ENCODE peak calls at places on chromosomes 2 and 18, in eight cellular contexts. I, H, X, G, F, B, A and O are unnamed samples.

GRCh38 chr2:18398833-18399232 is 161.6 kb downstream of the RDH14 start:
- DNase-seq in X (no peak), A (no peak), F (no peak), B (peak), I (no peak), G (no peak), H (no peak), O (no peak)

GRCh38 chr18:55504808-55505207 is 83.2 kb downstream of the TCF4 start:
- DNase-seq in B (no peak), F (no peak), A (no peak), H (no peak), X (no peak), I (no peak), G (no peak), O (no peak)

GRCh38 chr18:70666936-70667335 is 378.1 kb downstream of the SOCS6 start:
- DNase-seq in F (no peak), A (no peak), I (no peak), G (no peak), B (no peak), H (no peak), X (no peak), O (no peak)

GRCh38 chr18:51361130-51361860 is 163.8 kb upstream of the MEX3C start:
- DNase-seq in H (no peak), B (peak), A (no peak), I (no peak), F (no peak), G (no peak), X (no peak), O (no peak)

GRCh38 chr2:84458436-84459027 is 548 bp downstream of the SUCLG1 start:
- DNase-seq in X (no peak), F (no peak), G (no peak), H (no peak), B (no peak), A (no peak), I (no peak), O (no peak)

GRCh38 chr2:47181176-47181575 is 26.1 kb upstream of the STPG4 start:
- DNase-seq in I (no peak), B (no peak), F (no peak), G (no peak), H (no peak), X (no peak), A (no peak), O (no peak)

GRCh38 chr18:49127606-49128190 is 176.9 kb upstream of the SMAD7 start:
- DNase-seq in H (no peak), B (no peak), G (no peak), F (no peak), I (no peak), X (no peak), A (no peak), O (no peak)

GRCh38 chr2:53958443-53958842 is 12.3 kb downstream of the PSME4 start:
- DNase-seq in X (no peak), B (no peak), G (no peak), H (no peak), A (no peak), I (no peak), F (no peak), O (no peak)

GRCh38 chr18:42742474-42742873 is 373.0 kb downstream of the RIT2 start:
- DNase-seq in B (no peak), H (no peak), F (no peak), G (no peak), X (no peak), I (no peak), A (no peak), O (no peak)

GRCh38 chr2:240429872-240430491 is 5.5 kb upstream of the GPC1 start:
- DNase-seq in G (no peak), I (no peak), B (no peak), A (no peak), X (peak), F (no peak), H (no peak), O (peak)

GRCh38 chr2:32647180-32647651 is 19.4 kb downstream of the TTC27 start:
- DNase-seq in G (no peak), F (no peak), B (peak), A (peak), X (no peak), I (no peak), H (no peak), O (no peak)

GRCh38 chr2:26552641-26553040 is 74.7 kb upstream of the OTOF start:
- DNase-seq in F (no peak), I (no peak), X (no peak), A (no peak), B (no peak), G (no peak), H (no peak), O (peak)

GRCh38 chr2:44652701-44653100 is 288.8 kb upstream of the SIX3 start:
- DNase-seq in B (no peak), X (no peak), G (no peak), F (no peak), A (no peak), H (no peak), I (no peak), O (no peak)

GRCh38 chr2:190847504-190848201 is 33.0 kb upstream of the GLS start:
- DNase-seq in B (peak), F (no peak), X (no peak), G (no peak), A (peak), H (no peak), I (no peak), O (no peak)

GRCh38 chr2:206410714-206411113 is 32.6 kb upstream of the ADAM23 start:
- DNase-seq in G (no peak), F (no peak), I (no peak), A (no peak), H (no peak), X (no peak), B (no peak), O (no peak)

GRCh38 chr2:207505728-207506127 is 24.0 kb upstream of the CREB1 start:
- DNase-seq in X (no peak), G (no peak), A (peak), I (no peak), H (no peak), B (peak), F (no peak), O (no peak)

GRCh38 chr2:203354966-203355365 is 26.8 kb downstream of the ABI2 start:
- DNase-seq in H (no peak), X (no peak), I (no peak), B (no peak), A (no peak), G (no peak), F (no peak), O (no peak)

GRCh38 chr18:45876131-45876530 is 50.7 kb downstream of the SIGLEC15 start:
- DNase-seq in A (no peak), B (no peak), H (no peak), F (no peak), G (no peak), I (no peak), X (no peak), O (no peak)

GRCh38 chr2:148026573-148026972 is 5.7 kb downstream of the MBD5 start:
- DNase-seq in I (no peak), B (no peak), X (no peak), F (no peak), A (no peak), G (no peak), H (no peak), O (no peak)

GRCh38 chr2:120336749-120337148 is 9.2 kb upstream of the INHBB start:
- DNase-seq in B (no peak), F (no peak), H (no peak), X (no peak), I (no peak), A (no peak), G (no peak), O (no peak)

GRCh38 chr18:61738488-61738887 is 154.3 kb downstream of the RNF152 start:
- DNase-seq in A (peak), B (peak), H (no peak), G (no peak), F (no peak), X (no peak), I (no peak), O (no peak)

GRCh38 chr2:229401126-229401865 is 130.2 kb upstream of the PID1 start:
- DNase-seq in I (no peak), G (no peak), B (no peak), A (no peak), F (no peak), X (no peak), H (no peak), O (no peak)

GRCh38 chr2:239833728-239834109 is 191.4 kb downstream of the NDUFA10 start:
- DNase-seq in B (no peak), H (peak), X (peak), A (no peak), I (no peak), G (no peak), F (no peak), O (peak)

GRCh38 chr2:218727502-218728165 is 17.0 kb downstream of the TTLL4 start:
- DNase-seq in H (no peak), I (no peak), F (no peak), X (no peak), G (no peak), A (no peak), B (peak), O (no peak)

GRCh38 chr2:192195548-192196418 is 1.1 kb upstream of the TMEFF2 start:
- DNase-seq in F (peak), X (no peak), I (peak), A (no peak), H (peak), G (peak), B (peak), O (peak)

GRCh38 chr2:28979041-28979440 is 2.1 kb upstream of the TOGARAM2 start:
- DNase-seq in X (no peak), G (no peak), B (no peak), F (no peak), I (peak), H (no peak), A (no peak), O (no peak)

GRCh38 chr2:119730598-119731278 is 29.0 kb upstream of the PTPN4 start:
- DNase-seq in A (no peak), B (no peak), G (no peak), H (no peak), F (no peak), X (no peak), I (no peak), O (no peak)

GRCh38 chr2:4938246-4938645 is 753.9 kb upstream of the SOX11 start:
- DNase-seq in X (no peak), H (no peak), I (no peak), G (no peak), A (no peak), B (no peak), F (no peak), O (no peak)

GRCh38 chr18:63365909-63366269 is 1.1 kb downstream of the KDSR start:
- DNase-seq in A (no peak), B (peak), X (no peak), I (peak), F (no peak), H (no peak), G (peak), O (no peak)

GRCh38 chr18:79625195-79625923 is 54.2 kb upstream of the CTDP1 start:
- DNase-seq in X (no peak), I (no peak), H (no peak), G (peak), F (no peak), A (no peak), B (no peak), O (peak)

GRCh38 chr18:35322486-35323258 is 21.5 kb downstream of the ZNF24 start:
- DNase-seq in B (no peak), A (peak), F (no peak), G (no peak), X (no peak), H (no peak), I (no peak), O (no peak)

GRCh38 chr2:198314559-198315153 is 510.3 kb downstream of the PLCL1 start:
- DNase-seq in I (no peak), A (peak), X (no peak), H (no peak), B (peak), F (no peak), G (no peak), O (no peak)

GRCh38 chr2:213995400-213996105 is 415.3 kb upstream of the VWC2L start:
- DNase-seq in F (no peak), I (no peak), B (peak), A (peak), G (no peak), H (no peak), X (no peak), O (no peak)

DNA sequence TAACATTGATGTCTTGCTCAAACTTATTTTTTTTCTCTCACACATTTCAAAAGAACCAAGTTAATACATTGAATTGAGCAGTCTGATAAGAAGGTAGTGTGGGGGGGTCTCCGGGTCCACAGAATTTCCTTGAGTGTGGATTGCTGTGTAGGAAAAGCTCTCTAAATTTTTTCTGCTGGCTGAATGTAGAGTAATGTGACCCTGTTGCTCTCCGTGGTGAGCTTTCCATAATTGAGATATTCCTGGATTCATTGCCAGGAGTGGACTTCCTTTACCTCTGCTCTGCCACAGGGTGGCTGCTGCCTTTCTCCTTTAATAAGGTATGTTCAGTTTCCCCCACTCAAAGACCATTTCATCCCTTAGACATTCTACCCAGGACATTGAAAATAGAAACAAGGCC is 50.9 kb downstream of the PKP4 start:
- DNase-seq in F (no peak), I (no peak), H (no peak), X (no peak), B (no peak), G (no peak), A (no peak), O (no peak)
- TF ChIP-seq CTCF in F (no peak), I (no peak), H (no peak), X (no peak), B (no peak), G (no peak), A (no peak), O (no peak)

DNA sequence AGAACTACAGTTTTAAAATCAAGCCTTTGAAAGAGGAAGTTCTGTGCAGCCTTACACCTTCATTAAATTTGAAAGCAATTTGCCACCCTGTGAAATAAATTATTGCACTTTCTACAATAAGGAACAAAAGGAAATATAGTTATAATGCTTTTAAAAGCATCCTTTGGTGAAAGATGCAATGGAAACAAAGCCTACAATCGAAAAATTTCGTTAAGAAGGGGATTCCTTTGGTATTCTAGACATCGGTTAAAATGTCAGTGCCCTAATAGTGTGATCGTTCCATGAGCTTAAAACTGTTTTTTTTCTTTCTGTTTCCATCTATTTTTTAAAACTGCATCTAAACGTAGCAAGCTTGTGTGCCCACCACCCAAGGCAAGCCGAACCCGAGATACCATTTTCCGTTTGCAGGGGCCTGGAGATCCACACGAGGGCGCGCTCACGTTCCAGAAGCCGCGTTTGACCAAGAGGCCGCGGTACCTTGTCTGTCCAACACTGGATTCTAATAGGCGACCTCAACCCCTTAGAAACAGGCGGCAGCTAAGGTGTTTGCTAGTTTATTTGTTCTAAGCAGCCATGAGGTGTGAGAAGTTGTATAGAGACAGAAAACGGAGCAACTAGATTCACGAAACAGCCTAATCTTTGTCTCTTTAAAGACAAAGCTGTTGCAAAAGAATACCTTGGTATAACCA is 4.0 kb downstream of the HOXD11 start:
- DNase-seq in H (no peak), G (no peak), I (peak), B (peak), X (no peak), A (no peak), F (no peak), O (no peak)
- TF ChIP-seq CTCF in H (peak), G (peak), I (peak), B (peak), X (peak), A (no peak), F (no peak), O (peak)

GRCh38 chr18:24801011-24801410 is 340.6 kb downstream of the HRH4 start:
- DNase-seq in H (no peak), F (no peak), A (no peak), X (no peak), B (no peak), I (no peak), G (no peak), O (no peak)

GRCh38 chr18:24802439-24802838 is 342.0 kb downstream of the HRH4 start:
- DNase-seq in B (no peak), I (no peak), F (no peak), A (no peak), X (no peak), G (no peak), H (no peak), O (no peak)

GRCh38 chr18:24799720-24800119 is 339.3 kb downstream of the HRH4 start:
- DNase-seq in B (no peak), F (no peak), X (no peak), H (no peak), G (no peak), A (no peak), I (no peak), O (no peak)

GRCh38 chr18:24797987-24798386 is 337.6 kb downstream of the HRH4 start:
- DNase-seq in G (no peak), F (no peak), B (no peak), A (no peak), X (no peak), H (no peak), I (no peak), O (no peak)

DNA sequence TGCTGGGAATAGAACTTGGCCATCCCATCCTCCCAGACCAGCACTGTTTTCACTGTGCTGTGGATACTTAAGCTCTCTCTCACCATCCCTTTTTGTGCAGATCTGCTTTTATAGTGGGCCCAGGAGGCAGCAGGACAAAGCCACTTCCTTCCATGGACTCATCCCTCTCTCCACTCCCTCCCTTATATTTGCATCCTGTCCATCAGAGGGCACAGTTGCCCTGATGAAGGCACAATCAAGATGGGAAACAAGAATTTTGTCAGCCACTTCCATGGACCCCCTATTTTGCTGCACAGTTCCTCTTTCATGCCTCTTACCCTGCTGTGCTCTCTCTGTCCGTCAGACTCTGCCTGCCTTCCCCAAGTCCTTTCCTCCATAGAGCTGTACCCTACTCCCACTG is 338.7 kb downstream of the HRH4 start:
- DNase-seq in X (no peak), B (no peak), I (no peak), G (no peak), H (no peak), F (no peak), A (no peak), O (no peak)
- TF ChIP-seq CTCF in X (no peak), B (no peak), I (no peak), G (no peak), H (no peak), F (no peak), A (no peak), O (no peak)

GRCh38 chr2:134228493-134228903 is 25.4 kb upstream of the MGAT5 start:
- DNase-seq in X (no peak), H (no peak), B (no peak), F (no peak), G (no peak), A (peak), I (no peak), O (no peak)
- TF ChIP-seq CTCF in X (peak), H (no peak), B (peak), F (peak), G (peak), A (peak), I (no peak), O (peak)

GRCh38 chr18:74333091-74333490 is 17.5 kb downstream of the C18orf63 start:
- DNase-seq in I (no peak), B (peak), G (no peak), A (no peak), H (no peak), F (no peak), X (no peak), O (no peak)

GRCh38 chr18:74334242-74334893 is 18.7 kb downstream of the C18orf63 start:
- DNase-seq in X (no peak), F (no peak), H (no peak), B (no peak), I (no peak), G (no peak), A (no peak), O (no peak)

GRCh38 chr18:74328196-74328595 is 12.6 kb downstream of the C18orf63 start:
- DNase-seq in A (no peak), G (no peak), I (no peak), H (no peak), F (no peak), X (no peak), B (no peak), O (no peak)

GRCh38 chr18:74329688-74330205 is 14.1 kb downstream of the C18orf63 start:
- DNase-seq in B (no peak), G (no peak), I (no peak), H (no peak), X (no peak), F (no peak), A (no peak), O (no peak)

GRCh38 chr18:74331404-74331803 is 15.8 kb downstream of the C18orf63 start:
- DNase-seq in F (no peak), X (no peak), A (peak), H (no peak), G (no peak), B (peak), I (no peak), O (no peak)
- TF ChIP-seq CTCF in F (no peak), X (no peak), A (peak), H (no peak), G (no peak), B (peak), I (no peak), O (peak)

DNA sequence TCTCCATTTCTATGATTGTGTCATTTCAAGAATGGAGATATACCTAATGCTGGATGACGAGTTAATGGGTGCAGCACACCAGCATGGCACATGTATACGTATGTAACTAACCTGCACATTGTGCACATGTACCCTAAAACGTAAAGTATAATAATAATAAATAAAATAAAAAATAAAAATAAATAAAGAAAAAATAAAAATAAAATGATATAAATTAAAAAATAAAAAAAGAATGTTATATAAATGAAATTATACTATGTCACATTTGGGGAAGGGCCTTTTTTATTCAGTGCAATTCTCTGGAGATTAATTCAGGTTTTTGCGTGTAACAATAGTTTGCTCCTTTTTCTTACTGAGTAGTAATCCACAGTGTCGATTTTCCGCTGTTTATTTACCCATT is 763.5 kb upstream of the POU3F3 start:
- DNase-seq in H (no peak), A (no peak), X (no peak), G (no peak), F (no peak), B (no peak), I (no peak), O (no peak)
- TF ChIP-seq CTCF in H (no peak), A (no peak), X (no peak), G (no peak), F (no peak), B (no peak), I (no peak), O (no peak)

GRCh38 chr2:232369126-232369955 is 9.2 kb upstream of the ALPP start:
- DNase-seq in F (no peak), H (no peak), X (no peak), A (no peak), B (no peak), I (no peak), G (no peak), O (no peak)

GRCh38 chr2:232375164-232375563 is 3.4 kb upstream of the ALPP start:
- DNase-seq in G (no peak), I (no peak), A (no peak), B (no peak), X (no peak), F (no peak), H (no peak), O (no peak)

GRCh38 chr2:232376260-232376659 is 2.3 kb upstream of the ALPP start:
- DNase-seq in G (no peak), I (no peak), B (no peak), H (no peak), X (no peak), A (no peak), F (no peak), O (no peak)

GRCh38 chr2:232376713-232377112 is 1.8 kb upstream of the ALPP start:
- DNase-seq in X (no peak), I (no peak), B (no peak), G (no peak), F (no peak), H (no peak), A (no peak), O (no peak)

GRCh38 chr2:232372231-232373208 is 6.0 kb upstream of the ALPP start:
- DNase-seq in G (no peak), X (no peak), H (no peak), I (no peak), A (peak), F (no peak), B (peak), O (no peak)
- TF ChIP-seq CTCF in G (no peak), X (no peak), H (no peak), I (no peak), A (no peak), F (no peak), B (no peak), O (no peak)